ENCODE peak calls at places on chromosomes 2 and 18, in five cellular contexts. Q is neuronal stem cell, N is testis, U is pancreas, J is left ventricle myocardium inferior. H is an unnamed sample. For H3K9me3, the result is how much of the 10 kb centered on the place peaks cover.

GRCh38 chr2:54396107-54396506 is 60.0 kb upstream of the SPTBN1 start:
- DNase-seq in Q (no peak), N (no peak), U (no peak), J (no peak), H (no peak)

GRCh38 chr2:222677981-222678380 is 6.5 kb downstream of the MOGAT1 start:
- DNase-seq in Q (no peak), N (no peak), U (no peak), J (no peak), H (no peak)

GRCh38 chr2:37856101-37856751 is 68.9 kb upstream of the RMDN2 start:
- DNase-seq in Q (no peak), N (no peak), U (no peak), J (peak), H (peak)

GRCh38 chr2:47078541-47079482 is 76.3 kb downstream of the STPG4 start:
- DNase-seq in Q (no peak), N (no peak), U (no peak), J (no peak), H (no peak)

GRCh38 chr2:208369091-208369490 is 37.5 kb upstream of the PTH2R start:
- DNase-seq in Q (no peak), N (no peak), U (no peak), J (no peak), H (no peak)

GRCh38 chr2:236715077-236715476 is 145.5 kb downstream of the ACKR3 start:
- DNase-seq in Q (peak), N (no peak), U (no peak), J (no peak), H (no peak)

GRCh38 chr2:70551156-70551555 is 2.5 kb downstream of the TGFA start:
- DNase-seq in Q (no peak), N (no peak), U (no peak), J (no peak), H (no peak)

GRCh38 chr18:76709659-76710645 is 112.4 kb upstream of the ZNF236 start:
- DNase-seq in Q (peak), N (peak), U (peak), J (peak), H (peak)

GRCh38 chr2:224982910-224983688 is 59.2 kb downstream of the DOCK10 start:
- DNase-seq in Q (no peak), N (no peak), U (no peak), J (peak), H (no peak)

GRCh38 chr2:189144700-189145211 is 34.8 kb downstream of the COL5A2 start:
- DNase-seq in Q (no peak), N (no peak), U (no peak), J (no peak), H (no peak)

GRCh38 chr2:119650206-119650605 is 28.8 kb upstream of the TMEM177 start:
- DNase-seq in Q (no peak), N (no peak), U (no peak), J (no peak), H (no peak)

GRCh38 chr2:22821458-22821857 is 563.5 kb upstream of the KLHL29 start:
- DNase-seq in Q (no peak), N (no peak), U (no peak), J (no peak), H (no peak)
- H3K9me3 ChIP-seq in Q (under half), N (under half), U (under half), J (under half), H (under half)

GRCh38 chr18:34114996-34115395 is 109.7 kb downstream of the NOL4 start:
- DNase-seq in Q (no peak), N (no peak), U (no peak), J (no peak), H (no peak)

GRCh38 chr18:34115409-34116081 is 109.2 kb downstream of the NOL4 start:
- DNase-seq in Q (no peak), N (peak), U (no peak), J (no peak), H (no peak)

GRCh38 chr18:34121157-34121807 is 103.4 kb downstream of the NOL4 start:
- DNase-seq in Q (no peak), N (no peak), U (no peak), J (no peak), H (no peak)

GRCh38 chr18:34120294-34120693 is 104.4 kb downstream of the NOL4 start:
- DNase-seq in Q (no peak), N (no peak), U (no peak), J (no peak), H (no peak)

GRCh38 chr18:34117319-34117718 is 107.4 kb downstream of the NOL4 start:
- DNase-seq in Q (no peak), N (no peak), U (no peak), J (no peak), H (no peak)
- H3K9me3 ChIP-seq in Q (under half), N (under half), U (under half), J (under half), H (under half)

GRCh38 chr2:172513935-172514586 is 41.8 kb upstream of the PDK1 start:
- DNase-seq in Q (no peak), N (no peak), U (no peak), J (no peak), H (no peak)
- H3K9me3 ChIP-seq in Q (under half), N (under half), U (under half), J (under half), H (under half)

DNA sequence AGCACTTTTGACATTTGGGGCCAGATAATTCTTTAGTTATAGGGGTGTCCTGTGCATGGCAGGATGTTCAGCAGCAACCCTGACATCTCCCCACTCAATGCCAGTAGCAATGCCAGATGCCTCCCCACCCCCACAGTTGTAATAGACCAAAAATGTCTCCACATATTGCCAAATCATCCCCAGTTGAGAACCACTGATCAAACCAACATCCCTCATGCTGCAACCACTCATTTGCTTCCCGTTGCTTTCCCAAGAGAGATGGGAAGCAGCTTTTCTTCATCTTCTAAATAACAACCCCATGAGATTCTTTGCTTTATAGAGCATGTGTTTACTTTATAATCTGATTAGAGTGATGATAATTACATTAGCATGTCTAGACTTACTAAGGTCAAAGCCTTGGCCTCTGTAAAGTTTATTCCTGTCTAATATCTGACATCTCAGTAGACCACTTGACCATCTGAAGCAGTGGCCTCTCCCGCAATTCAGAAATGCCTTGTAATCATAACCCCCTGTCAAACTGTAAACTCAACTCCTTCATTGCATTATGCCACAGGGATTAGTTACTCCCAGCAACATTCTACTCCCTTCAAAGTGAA is 28.7 kb upstream of the C1D start:
- DNase-seq in Q (no peak), N (no peak), U (no peak), J (no peak), H (no peak)
- H3K9me3 ChIP-seq in Q (under half), N (under half), U (under half), J (under half), H (under half)